ENCODE peak calls at places on chromosomes 13 and 19, in four cellular contexts. W, N, Z and L are unnamed samples.
A peak's percentile ranks its signal among the peaks of the same experiment; 100 is the strongest.

GRCh38 chr19:4641132-4641531 is 1.8 kb downstream of the TNFAIP8L1 start:
- DNase-seq in W (no peak), N (no peak), Z (no peak), L (no peak)

GRCh38 chr19:51461723-51462161 is 3.5 kb upstream of the SIGLEC8 start:
- DNase-seq in Z (no peak), W (no peak), N (no peak), L (no peak)

GRCh38 chr19:32771596-32771995 is 52.0 kb downstream of the TDRD12 start:
- DNase-seq in W (no peak), N (no peak), Z (no peak), L (no peak)

GRCh38 chr19:32916969-32917611 is 47.5 kb upstream of the SLC7A9 start:
- DNase-seq in Z (no peak), W (no peak), N (no peak), L (no peak)

GRCh38 chr19:28961772-28962500 is 251.0 kb downstream of the UQCRFS1 start:
- DNase-seq in N (no peak), Z (no peak), W (no peak), L (no peak)

GRCh38 chr19:53865918-53866696 is 1.6 kb upstream of the MYADM start:
- DNase-seq in W (no peak), Z (peak; percentile 82), N (peak; percentile 71), L (peak; percentile 32)

GRCh38 chr13:22120646-22121045 is 449.8 kb downstream of the FGF9 start:
- DNase-seq in N (no peak), W (no peak), Z (no peak), L (no peak)

GRCh38 chr13:106534844-106535551 is 464 bp downstream of the EFNB2 start:
- DNase-seq in N (peak; percentile 7), W (no peak), Z (peak; percentile 13), L (no peak)

GRCh38 chr13:112455476-112456059 is 79.4 kb downstream of the SPACA7 start:
- DNase-seq in Z (no peak), N (no peak), W (no peak), L (no peak)

GRCh38 chr19:42203700-42204099 is 13.8 kb downstream of the DEDD2 start:
- DNase-seq in W (no peak), Z (no peak), N (no peak), L (no peak)

GRCh38 chr13:66402546-66402945 is 827.6 kb downstream of the PCDH9 start:
- DNase-seq in N (no peak), W (no peak), Z (peak; percentile 63), L (no peak)

GRCh38 chr13:39527961-39528720 is 74.9 kb downstream of the LHFPL6 start:
- DNase-seq in W (no peak), Z (peak; percentile 88), N (no peak), L (no peak)

GRCh38 chr19:16069813-16070365 is 6.4 kb upstream of the TPM4 start:
- DNase-seq in Z (peak; percentile 39), W (no peak), N (no peak), L (no peak)

GRCh38 chr19:45492627-45493470 is 4.0 kb downstream of the RTN2 start:
- DNase-seq in Z (peak; percentile 65), W (no peak), N (no peak), L (no peak)

GRCh38 chr19:43152217-43152616 is 34.1 kb downstream of the PSG5 start:
- DNase-seq in Z (peak; percentile 13), N (no peak), W (no peak), L (no peak)

GRCh38 chr19:49718511-49718910 is 27.6 kb downstream of the CPT1C start:
- DNase-seq in Z (no peak), N (no peak), W (no peak), L (no peak)

GRCh38 chr13:22064854-22065646 is 394.2 kb downstream of the FGF9 start:
- DNase-seq in N (no peak), Z (no peak), W (no peak), L (no peak)

GRCh38 chr13:113970810-113971470 is 2.9 kb downstream of the C13orf46 start:
- DNase-seq in Z (peak; percentile 90), N (no peak), W (no peak), L (no peak)

GRCh38 chr13:19958119-19959111 is at the start of gene ZMYM2:
- DNase-seq in N (peak; percentile 98), Z (peak; percentile 98), W (peak; percentile 97), L (peak; percentile 95)

GRCh38 chr19:54795763-54796162 is 7.6 kb upstream of the KIR2DL4 start:
- DNase-seq in W (no peak), Z (no peak), N (no peak), L (no peak)

GRCh38 chr19:35446194-35446593 is 1.9 kb upstream of the FFAR2 start:
- DNase-seq in W (no peak), Z (no peak), N (no peak), L (no peak)

GRCh38 chr19:7219056-7219455 is 75.2 kb downstream of the INSR start:
- DNase-seq in Z (no peak), N (no peak), W (no peak), L (no peak)

GRCh38 chr19:32570081-32570785 is 10.8 kb upstream of the PDCD5 start:
- DNase-seq in N (peak; percentile 45), Z (peak; percentile 68), W (peak; percentile 58), L (no peak)

GRCh38 chr13:73844986-73845385 is 289.2 kb downstream of the KLF12 start:
- DNase-seq in W (no peak), N (no peak), Z (peak; percentile 3), L (no peak)

GRCh38 chr13:59679239-59679638 is 484.5 kb downstream of the DIAPH3 start:
- DNase-seq in N (no peak), Z (no peak), W (no peak), L (no peak)

GRCh38 chr13:45224181-45224580 is 23.3 kb upstream of the KCTD4 start:
- DNase-seq in N (no peak), W (no peak), Z (no peak), L (no peak)

GRCh38 chr13:105863300-105863699 is 672.2 kb downstream of the EFNB2 start:
- DNase-seq in W (no peak), N (no peak), Z (no peak), L (no peak)

GRCh38 chr13:108924154-108924940 is 294.9 kb downstream of the MYO16 start:
- DNase-seq in Z (no peak), N (no peak), W (no peak), L (no peak)

GRCh38 chr13:99796175-99796819 is 175.3 kb downstream of the ZIC5 start:
- DNase-seq in N (no peak), W (no peak), Z (peak; percentile 56), L (no peak)

GRCh38 chr19:38061294-38061693 is 154.3 kb downstream of the SIPA1L3 start:
- DNase-seq in Z (peak; percentile 71), N (no peak), W (no peak), L (no peak)

GRCh38 chr19:1911098-1911497 is 5.9 kb downstream of the ADAT3 start:
- DNase-seq in Z (no peak), W (no peak), N (no peak), L (no peak)

GRCh38 chr19:8336072-8336569 is 6.9 kb downstream of the KANK3 start:
- DNase-seq in W (no peak), N (no peak), Z (no peak), L (no peak)

GRCh38 chr13:113449693-113450347 is 3.5 kb downstream of the ADPRHL1 start:
- DNase-seq in N (no peak), W (no peak), Z (no peak), L (no peak)

GRCh38 chr13:91351980-91352379 is 4.5 kb downstream of the MIR17HG start:
- DNase-seq in Z (no peak), W (no peak), N (no peak), L (no peak)

GRCh38 chr13:72132065-72132464 is 265.1 kb upstream of the DACH1 start:
- DNase-seq in W (no peak), Z (no peak), N (no peak), L (no peak)